ENCODE peak calls at places on chromosome 15, in ten cellular contexts. W is heart left ventricle; Y is fibroblast of lung; D is IMR-90; R is CD8-positive, alpha-beta memory T cell; A is cardiac muscle cell; S is kidney epithelial cell; Q is ovary; L is foreskin fibroblast; T is left ventricle myocardium inferior. M is an unnamed sample.

GRCh38 chr15:33234019-33234418 is 39.5 kb upstream of the FMN1 start:
- DNase-seq in W (no peak), Y (peak; percentile 49), D (peak; percentile 45), R (no peak), A (peak; percentile 49), S (peak; percentile 38), Q (no peak), L (peak; percentile 29), T (no peak), M (peak; percentile 60)

GRCh38 chr15:39239562-39239961 is 341.3 kb upstream of the THBS1 start:
- DNase-seq in W (no peak), Y (peak; percentile 90), D (peak; percentile 84), R (no peak), A (no peak), S (no peak), Q (no peak), L (no peak), T (no peak), M (peak; percentile 61)

GRCh38 chr15:69829974-69830373 is 267.7 kb downstream of the TLE3 start:
- DNase-seq in W (no peak), Y (no peak), D (no peak), R (no peak), A (no peak), S (no peak), Q (no peak), L (no peak), T (no peak), M (no peak)

GRCh38 chr15:27092404-27092803 is 121.4 kb downstream of the GABRG3 start:
- DNase-seq in W (no peak), Y (peak; percentile 23), D (no peak), R (no peak), A (no peak), S (no peak), Q (no peak), L (no peak), T (no peak), M (no peak)

GRCh38 chr15:44094776-44095175 is 100.3 kb downstream of the FRMD5 start:
- DNase-seq in W (no peak), Y (peak; percentile 25), D (no peak), R (no peak), A (no peak), S (no peak), Q (no peak), L (no peak), T (no peak), M (peak; percentile 74)

GRCh38 chr15:83206387-83206970 is 1.1 kb downstream of the HDGFL3 start:
- DNase-seq in W (no peak), Y (peak; percentile 29), D (no peak), R (no peak), A (no peak), S (no peak), Q (peak; percentile 57), L (peak; percentile 4), T (no peak), M (no peak)

GRCh38 chr15:63968700-63969099 is 77.6 kb downstream of the DAPK2 start:
- DNase-seq in W (no peak), Y (no peak), D (no peak), R (no peak), A (no peak), S (no peak), Q (no peak), L (no peak), T (no peak), M (no peak)

GRCh38 chr15:66701422-66702034 is 508 bp upstream of the SMAD6 start:
- DNase-seq in W (peak; percentile 70), Y (peak; percentile 72), D (no peak), R (peak; percentile 51), A (no peak), S (no peak), Q (peak; percentile 67), L (peak; percentile 56), T (peak; percentile 58), M (peak; percentile 29)

DNA sequence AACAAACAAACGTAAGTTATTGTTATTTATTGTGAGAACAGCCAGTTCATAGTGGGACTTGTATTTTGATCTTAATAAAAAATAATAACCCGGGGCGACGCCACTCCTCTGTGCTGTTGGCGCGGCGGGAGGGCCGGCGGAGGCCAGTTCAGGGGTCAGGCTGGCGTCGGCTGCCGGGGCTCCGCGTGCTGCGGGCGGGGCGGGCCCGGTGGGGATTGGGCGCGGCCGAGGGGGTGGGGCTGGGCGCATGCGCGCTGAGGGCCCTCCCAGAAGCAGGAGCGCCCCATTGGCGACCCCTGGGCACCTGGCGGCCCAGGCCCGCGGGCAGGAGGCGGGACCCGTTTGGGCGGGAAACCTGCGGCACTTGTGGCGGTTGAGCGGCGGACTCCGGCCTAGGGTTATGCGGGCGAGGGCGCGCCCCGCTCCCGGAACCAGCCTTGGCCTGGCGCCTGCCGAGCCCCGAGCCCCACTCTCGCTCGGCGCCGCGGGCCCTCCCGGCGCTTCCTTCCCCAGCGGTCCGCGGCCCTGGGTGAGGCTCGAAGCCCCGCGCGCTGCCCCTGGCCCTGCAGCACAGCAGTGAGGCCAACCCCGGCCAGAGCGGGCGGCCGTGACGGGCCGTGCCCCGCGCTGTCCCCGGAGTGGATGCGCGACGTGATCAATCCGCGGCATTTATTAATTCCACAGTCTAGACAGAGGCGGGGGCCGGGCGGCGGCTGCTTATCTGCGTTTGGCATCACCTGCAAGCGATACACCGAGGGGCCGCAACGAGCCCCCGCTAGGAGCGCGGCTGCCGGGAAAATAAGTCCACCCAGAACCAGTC is 6.0 kb downstream of the ISL2 start:
- DNase-seq in W (no peak), Y (no peak), D (no peak), R (no peak), A (no peak), S (no peak), Q (no peak), L (peak; percentile 23), T (no peak), M (no peak)
- H3K4me3 ChIP-seq in W (no peak overlapping the region), Y (no peak overlapping the region), D (no peak overlapping the region), R (no peak overlapping the region), A (peak overlapping the region; percentile 3), S (no peak overlapping the region), Q (no peak overlapping the region), L (peak overlapping the region; percentile 4), T (peak overlapping the region; percentile 61), M (no peak overlapping the region)

DNA sequence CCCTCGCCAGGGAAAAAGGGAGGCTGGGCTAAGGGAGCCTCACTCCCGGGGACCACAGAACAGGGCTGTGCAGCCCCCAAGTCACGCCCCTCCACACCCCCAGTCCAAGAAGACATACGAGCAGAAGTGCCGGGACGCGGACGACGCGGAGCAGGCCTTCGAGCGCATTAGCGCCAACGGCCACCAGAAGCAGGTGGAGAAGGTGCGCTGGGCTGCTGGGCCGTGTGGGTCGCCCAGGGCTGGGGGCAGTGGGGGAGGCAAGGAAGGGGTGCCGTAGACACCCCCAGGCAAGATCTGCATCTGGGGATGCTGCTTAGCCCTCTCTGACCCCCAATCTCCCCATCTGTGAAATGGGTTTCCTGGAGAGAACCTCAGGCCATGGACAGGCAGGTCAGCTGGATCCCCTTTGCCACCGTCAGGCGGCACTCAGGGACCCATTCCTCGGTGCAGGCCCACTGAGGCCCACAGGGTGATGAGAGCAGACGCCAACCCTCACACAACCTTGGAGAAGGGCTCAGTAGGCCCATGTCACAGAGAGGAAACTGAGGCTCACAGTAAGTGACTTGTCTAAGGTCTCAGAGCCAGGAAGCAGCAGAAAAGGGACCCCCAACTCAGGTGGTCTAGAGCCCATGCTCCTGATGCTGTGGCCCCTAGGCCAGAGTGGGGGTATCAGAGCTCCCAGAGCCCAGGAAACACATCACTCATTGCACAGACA is 33.7 kb downstream of the PSTPIP1 start:
- DNase-seq in W (peak; percentile 17), Y (no peak), D (no peak), R (peak; percentile 45), A (no peak), S (no peak), Q (no peak), L (no peak), T (no peak), M (no peak)
- H3K4me3 ChIP-seq in W (peak overlapping the region; percentile 29), Y (no peak overlapping the region), D (no peak overlapping the region), R (no peak overlapping the region), A (peak overlapping the region; percentile 13), S (peak overlapping the region; percentile 6), Q (no peak overlapping the region), L (no peak overlapping the region), T (peak overlapping the region; percentile 55), M (no peak overlapping the region)

DNA sequence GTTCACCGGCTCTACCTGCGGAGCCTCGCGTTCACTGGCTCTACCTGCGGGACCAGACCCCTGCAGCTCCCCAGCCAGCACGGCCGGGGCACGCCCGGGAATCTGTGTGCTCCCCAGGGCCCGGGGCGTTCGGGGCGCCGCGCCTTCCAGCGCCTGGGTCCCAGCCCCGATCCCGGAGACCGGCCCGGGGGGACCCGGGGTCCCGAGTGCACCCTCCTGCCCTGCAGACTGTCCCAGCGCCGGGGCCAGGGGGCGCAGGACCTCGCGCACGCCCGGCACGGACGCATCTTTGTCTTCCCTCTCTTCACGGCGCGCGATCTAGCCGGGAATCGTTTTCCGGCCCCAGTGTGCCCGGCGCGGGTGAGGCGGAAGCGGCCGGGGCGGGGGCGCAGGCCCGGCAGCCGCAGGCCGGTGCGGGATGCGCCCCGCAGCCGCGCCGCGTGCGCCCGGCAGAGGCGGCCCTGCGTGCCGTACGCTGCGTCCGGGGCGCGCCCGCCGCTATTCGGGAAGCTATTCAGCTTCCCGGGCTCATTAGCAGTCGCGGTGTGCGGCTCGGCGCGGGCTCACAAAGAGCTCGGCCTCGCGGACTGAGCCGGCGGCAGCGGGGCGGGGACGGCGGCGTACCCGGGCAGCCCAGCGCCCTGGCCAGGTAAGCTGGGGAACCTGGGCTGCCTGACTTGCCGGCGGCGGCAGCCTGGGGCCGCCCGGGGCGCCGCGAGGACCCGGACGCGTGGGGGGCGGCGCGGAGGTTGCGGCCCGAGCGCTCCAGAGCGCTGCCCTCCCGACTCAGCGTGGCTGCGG is at the start of gene APBA2:
- DNase-seq in W (no peak), Y (peak; percentile 50), D (peak; percentile 41), R (peak; percentile 69), A (peak; percentile 59), S (no peak), Q (peak; percentile 31), L (no peak), T (no peak), M (peak; percentile 22)
- H3K4me3 ChIP-seq in W (peak within 1 kb of the TSS; percentile 32), Y (peak within 1 kb of the TSS; percentile 55), D (peak within 1 kb of the TSS; percentile 86), R (peak within 1 kb of the TSS; percentile 60), A (peak within 1 kb of the TSS; percentile 85), S (peak within 1 kb of the TSS; percentile 56), Q (no peak within 1 kb of the TSS), L (peak within 1 kb of the TSS; percentile 52), T (peak within 1 kb of the TSS; percentile 65), M (peak within 1 kb of the TSS; percentile 37)

GRCh38 chr15:68057758-68058157 is 3.6 kb downstream of the PIAS1 start:
- DNase-seq in W (no peak), Y (no peak), D (no peak), R (no peak), A (no peak), S (no peak), Q (no peak), L (no peak), T (no peak), M (no peak)

GRCh38 chr15:68054658-68055223 is 626 bp downstream of the PIAS1 start:
- DNase-seq in W (peak; percentile 73), Y (peak; percentile 39), D (peak; percentile 21), R (peak; percentile 68), A (peak; percentile 41), S (no peak), Q (peak; percentile 70), L (no peak), T (peak; percentile 60), M (peak; percentile 11)

GRCh38 chr15:68057089-68057488 is 3.0 kb downstream of the PIAS1 start:
- DNase-seq in W (no peak), Y (no peak), D (no peak), R (no peak), A (no peak), S (no peak), Q (no peak), L (no peak), T (no peak), M (no peak)

GRCh38 chr15:68055224-68055705 is 1.1 kb downstream of the PIAS1 start:
- DNase-seq in W (no peak), Y (peak; percentile 57), D (peak; percentile 52), R (peak; percentile 73), A (peak; percentile 52), S (peak; percentile 52), Q (no peak), L (peak; percentile 34), T (no peak), M (peak; percentile 61)

DNA sequence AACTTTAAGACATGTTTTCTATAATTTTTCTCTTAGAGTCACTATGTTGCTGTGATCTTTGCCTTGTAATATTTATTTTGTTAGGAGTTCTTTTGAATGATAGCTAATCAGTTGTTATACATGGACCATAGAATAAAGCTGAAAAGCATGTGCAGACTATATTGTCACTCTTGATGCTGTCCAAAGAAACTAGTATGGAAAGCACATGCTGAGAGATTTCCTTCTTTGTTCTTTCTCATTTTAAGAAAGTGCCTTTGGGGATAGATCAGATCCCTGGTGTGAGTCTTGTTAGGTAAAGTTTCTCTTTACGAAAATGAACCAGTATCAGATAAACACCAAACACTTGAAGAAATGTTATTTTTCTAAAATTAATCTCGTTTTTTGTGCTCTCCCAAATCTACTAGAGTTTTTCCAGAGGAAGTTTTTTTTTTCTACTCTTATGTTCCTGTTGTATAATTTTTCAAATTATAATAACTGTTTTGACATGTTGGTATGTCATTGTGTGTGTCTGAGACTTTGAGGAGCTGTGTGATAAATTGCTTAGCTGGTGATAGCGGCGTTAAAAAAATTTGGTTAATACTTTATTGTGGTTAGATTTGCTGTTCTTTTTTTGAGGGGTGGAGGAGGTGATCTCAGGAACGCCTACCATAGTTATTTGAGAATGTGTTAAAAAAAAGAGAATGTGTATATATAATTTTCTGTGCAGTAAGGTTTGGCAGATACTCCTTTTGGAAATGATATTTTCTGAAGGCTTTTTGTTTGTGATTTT is 2.2 kb downstream of the PIAS1 start:
- DNase-seq in W (no peak), Y (peak; percentile 52), D (no peak), R (no peak), A (no peak), S (no peak), Q (no peak), L (no peak), T (no peak), M (no peak)
- H3K4me3 ChIP-seq in W (peak overlapping the region; percentile 94), Y (peak overlapping the region; percentile 85), D (no peak overlapping the region), R (no peak overlapping the region), A (peak overlapping the region; percentile 76), S (no peak overlapping the region), Q (peak overlapping the region; percentile 100), L (peak overlapping the region; percentile 92), T (peak overlapping the region; percentile 98), M (peak overlapping the region; percentile 84)

M was measured in fibroblast of mammary gland.